ENCODE peak calls at places on chromosomes 16 and 17, in four cellular contexts. X is K562, G is H1, C is HepG2. T is an unnamed sample.

GRCh38 chr17:42485680-42486079 is 27.0 kb downstream of the ATP6V0A1 start:
- DNase-seq in G (no peak), C (no peak), X (no peak), T (no peak)

GRCh38 chr17:15981208-15981607 is 18.3 kb downstream of the ZSWIM7 start:
- DNase-seq in G (no peak), X (no peak), C (no peak), T (no peak)

GRCh38 chr16:23469814-23470213 is 16.8 kb upstream of the COG7 start:
- DNase-seq in X (no peak), G (no peak), C (no peak), T (peak; percentile 38)

GRCh38 chr16:85601730-85602401 is 11.3 kb upstream of the GSE1 start:
- DNase-seq in X (peak; percentile 64), G (peak; percentile 66), C (no peak), T (no peak)

GRCh38 chr16:65697061-65697460 is 575.2 kb upstream of the CDH11 start:
- DNase-seq in C (no peak), G (no peak), X (no peak), T (no peak)

GRCh38 chr17:16928406-16929280 is 43.3 kb downstream of the TNFRSF13B start:
- DNase-seq in G (no peak), X (no peak), C (no peak), T (no peak)

GRCh38 chr17:5864910-5865657 is 205.1 kb upstream of the WSCD1 start:
- DNase-seq in C (no peak), G (peak; percentile 17), X (no peak), T (no peak)

GRCh38 chr16:80231118-80231515 is 309.7 kb upstream of the DYNLRB2 start:
- DNase-seq in C (no peak), X (no peak), G (no peak), T (no peak)

GRCh38 chr17:40615989-40616476 is 31.6 kb downstream of the SMARCE1 start:
- DNase-seq in X (no peak), G (no peak), C (no peak), T (no peak)

GRCh38 chr17:27382025-27382424 is 74.2 kb upstream of the KSR1 start:
- DNase-seq in G (no peak), C (no peak), X (no peak), T (no peak)

GRCh38 chr17:41944943-41945342 is 14.5 kb downstream of the ODAD4 start:
- DNase-seq in G (no peak), X (no peak), C (no peak), T (no peak)

GRCh38 chr16:81645303-81645702 is 133.8 kb upstream of the PLCG2 start:
- DNase-seq in C (no peak), G (no peak), X (no peak), T (no peak)

GRCh38 chr16:90057738-90058173 is 19.4 kb downstream of the PRDM7 start:
- DNase-seq in C (peak; percentile 71), X (peak; percentile 52), G (no peak), T (no peak)

GRCh38 chr16:48232459-48233040 is 11.6 kb upstream of the LONP2 start:
- DNase-seq in X (no peak), G (no peak), C (no peak), T (no peak)

GRCh38 chr17:37417852-37418251 is 11.2 kb downstream of the TADA2A start:
- DNase-seq in G (no peak), X (no peak), C (no peak), T (no peak)

GRCh38 chr17:39485555-39485954 is 24.3 kb downstream of the CDK12 start:
- DNase-seq in G (no peak), X (no peak), C (no peak), T (peak; percentile 84)

GRCh38 chr17:8189711-8190477 is at the start of gene BORCS6:
- DNase-seq in G (peak; percentile 87), C (peak; percentile 95), X (peak; percentile 72), T (peak; percentile 97)

GRCh38 chr16:6701096-6701495 is 631.5 kb upstream of the RBFOX1 start:
- DNase-seq in G (no peak), X (no peak), C (no peak), T (no peak)

GRCh38 chr17:77737442-77738265 is 220.8 kb upstream of the TNRC6C start:
- DNase-seq in G (peak; percentile 26), C (no peak), X (no peak), T (no peak)

GRCh38 chr16:81706327-81707295 is 72.5 kb upstream of the PLCG2 start:
- DNase-seq in X (no peak), G (no peak), C (no peak), T (no peak)

GRCh38 chr17:41773731-41774193 is 12.7 kb downstream of the JUP start:
- DNase-seq in X (no peak), G (no peak), C (no peak), T (no peak)

GRCh38 chr16:78428193-78428592 is 328.7 kb downstream of the WWOX start:
- DNase-seq in X (peak; percentile 23), C (no peak), G (no peak), T (no peak)
- TF ChIP-seq PHF8 in X (no peak), C (no peak), G (no peak), T (no peak)

DNA sequence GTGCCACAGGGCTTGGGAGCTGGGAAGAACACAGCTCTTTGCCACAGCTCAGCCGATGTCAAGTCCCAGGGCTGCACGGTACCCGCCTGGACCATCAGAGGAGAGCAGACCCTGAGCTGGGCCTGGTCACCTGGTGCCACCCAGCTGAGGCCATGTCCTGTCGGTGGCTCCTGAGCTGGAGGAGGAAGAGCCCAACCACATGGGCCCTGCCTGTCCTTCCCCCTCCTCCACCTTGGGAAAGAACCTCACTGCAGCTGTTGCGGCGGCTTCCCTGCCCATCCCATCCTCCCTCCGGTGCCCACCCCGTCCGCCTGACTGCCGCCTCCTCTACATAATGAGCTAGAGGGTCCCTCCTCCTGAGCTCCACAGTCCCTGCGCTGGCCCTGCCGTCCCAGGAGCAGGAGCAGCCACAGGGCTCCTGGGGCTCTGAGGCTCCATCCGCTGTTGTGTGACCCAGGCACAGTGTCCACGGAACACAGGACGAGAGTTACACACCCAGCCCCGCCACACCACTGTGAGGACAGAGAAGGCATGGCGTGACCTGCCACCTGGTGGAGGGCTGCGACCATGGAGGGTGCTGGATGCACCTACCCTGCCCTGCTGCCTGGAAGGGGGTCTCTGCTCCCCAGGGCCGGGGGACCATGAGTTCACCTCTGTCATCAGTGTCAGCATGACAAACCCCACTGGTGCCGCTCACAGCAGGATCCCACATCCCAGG is 21.4 kb upstream of the CHMP6 start:
- DNase-seq in X (peak; percentile 40), G (no peak), C (no peak), T (peak; percentile 75)
- TF ChIP-seq PHF8 in X (no peak), G (no peak), C (no peak), T (no peak)

DNA sequence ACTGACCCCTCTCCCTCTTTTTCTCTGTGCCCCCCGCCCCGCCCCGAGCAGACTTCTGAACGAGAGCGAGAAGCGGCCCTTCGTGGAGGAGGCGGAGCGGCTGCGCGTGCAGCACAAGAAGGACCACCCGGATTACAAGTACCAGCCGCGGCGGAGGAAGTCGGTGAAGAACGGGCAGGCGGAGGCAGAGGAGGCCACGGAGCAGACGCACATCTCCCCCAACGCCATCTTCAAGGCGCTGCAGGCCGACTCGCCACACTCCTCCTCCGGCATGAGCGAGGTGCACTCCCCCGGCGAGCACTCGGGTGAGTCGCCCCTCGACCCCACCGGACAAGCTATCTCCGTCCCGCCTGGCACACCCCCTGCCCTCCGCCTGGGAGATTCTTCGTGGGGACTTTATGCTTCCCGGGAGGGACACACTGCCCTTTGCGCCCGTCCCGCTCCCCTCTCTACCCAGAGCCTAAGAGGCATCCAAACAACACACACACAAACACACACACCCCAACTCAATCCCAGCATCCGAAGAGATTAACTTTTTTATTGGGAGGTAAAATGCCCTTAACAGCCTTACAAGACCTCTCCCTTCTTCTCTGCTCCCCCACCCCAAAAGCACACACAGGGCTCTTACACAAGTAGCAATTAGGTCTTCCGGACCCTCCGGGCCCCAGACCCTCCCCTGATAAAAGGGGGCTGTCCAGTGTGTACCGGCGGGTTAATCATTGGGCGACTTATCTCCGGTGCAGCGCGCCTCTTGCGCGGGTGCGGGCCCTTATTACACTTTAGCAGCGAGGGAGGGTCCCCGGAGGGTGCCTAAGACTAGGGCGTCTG is 2.1 kb downstream of the SOX9 start:
- DNase-seq in X (no peak), C (peak; percentile 86), G (peak; percentile 64), T (no peak)
- TF ChIP-seq PHF8 in X (no peak), C (peak; percentile 49), G (no peak), T (no peak)

GRCh38 chr16:69532761-69533459 is 32.9 kb upstream of the NFAT5 start:
- DNase-seq in G (no peak), C (no peak), X (peak; percentile 14), T (peak; percentile 31)
- TF ChIP-seq PHF8 in G (no peak), C (no peak), X (no peak), T (no peak)

T was measured in A549.